ENCODE peak calls at places on chromosomes 2 and 18, in nine cellular contexts. T, B, Z, S, V, J, P, C and I are unnamed samples.

GRCh38 chr18:67813380-67814028 is 297.0 kb upstream of the DSEL start:
- DNase-seq in T (no peak), B (no peak), Z (no peak), S (no peak), V (no peak), J (no peak), P (no peak), C (no peak), I (peak)

GRCh38 chr2:2663401-2664036 is 332.4 kb upstream of the MYT1L start:
- DNase-seq in T (no peak), B (no peak), Z (no peak), S (no peak), V (peak), J (no peak), P (no peak), C (no peak), I (no peak)

GRCh38 chr18:40096675-40097074 is 1858.4 kb upstream of the PIK3C3 start:
- DNase-seq in T (no peak), B (peak), Z (no peak), S (no peak), V (no peak), J (no peak), P (no peak), C (no peak), I (peak)

GRCh38 chr2:135530313-135531230 is at the start of gene ZRANB3:
- DNase-seq in T (peak), B (peak), Z (peak), S (peak), V (peak), J (peak), P (peak), C (peak), I (peak)

GRCh38 chr2:233791883-233792329 is 13.8 kb downstream of the MROH2A start:
- DNase-seq in T (no peak), B (no peak), Z (no peak), S (no peak), V (no peak), J (no peak), P (no peak), C (no peak), I (no peak)

GRCh38 chr18:24408496-24408895 is 10.9 kb upstream of the OSBPL1A start:
- DNase-seq in T (no peak), B (no peak), Z (no peak), S (no peak), V (no peak), J (no peak), P (no peak), C (no peak), I (no peak)

GRCh38 chr2:37026050-37026449 is 58.1 kb downstream of the HEATR5B start:
- DNase-seq in T (no peak), B (peak), Z (no peak), S (no peak), V (peak), J (no peak), P (no peak), C (no peak), I (peak)

GRCh38 chr2:160352492-160352891 is 141.1 kb downstream of the RBMS1 start:
- DNase-seq in T (no peak), B (peak), Z (no peak), S (no peak), V (peak), J (no peak), P (no peak), C (peak), I (peak)

GRCh38 chr18:39198376-39198775 is 1632.8 kb upstream of the CELF4 start:
- DNase-seq in T (no peak), B (peak), Z (no peak), S (no peak), V (no peak), J (no peak), P (no peak), C (peak), I (no peak)

GRCh38 chr18:46622999-46623398 is 34.0 kb downstream of the LOXHD1 start:
- DNase-seq in T (no peak), B (peak), Z (no peak), S (no peak), V (peak), J (no peak), P (no peak), C (peak), I (peak)

GRCh38 chr2:27800856-27801255 is 29.3 kb downstream of the MRPL33 start:
- DNase-seq in T (no peak), B (no peak), Z (no peak), S (no peak), V (no peak), J (no peak), P (no peak), C (no peak), I (no peak)

GRCh38 chr2:239154971-239155805 is 245.6 kb downstream of the HDAC4 start:
- DNase-seq in T (peak), B (no peak), Z (peak), S (no peak), V (no peak), J (peak), P (peak), C (no peak), I (no peak)

GRCh38 chr2:120669121-120669952 is 66.3 kb upstream of the GLI2 start:
- DNase-seq in T (peak), B (peak), Z (no peak), S (no peak), V (peak), J (peak), P (peak), C (no peak), I (peak)

GRCh38 chr2:74457549-74458131 is 598 bp upstream of the WBP1 start:
- DNase-seq in T (no peak), B (peak), Z (peak), S (no peak), V (peak), J (peak), P (peak), C (peak), I (no peak)

GRCh38 chr18:57806201-57806890 is 3.2 kb upstream of the ATP8B1 start:
- DNase-seq in T (no peak), B (no peak), Z (no peak), S (no peak), V (no peak), J (no peak), P (no peak), C (no peak), I (no peak)

GRCh38 chr2:178491612-178492011 is 11.4 kb downstream of the PLEKHA3 start:
- DNase-seq in T (no peak), B (peak), Z (no peak), S (no peak), V (no peak), J (no peak), P (no peak), C (no peak), I (no peak)

GRCh38 chr2:133434962-133435668 is 133.1 kb downstream of the NCKAP5 start:
- DNase-seq in T (no peak), B (no peak), Z (no peak), S (peak), V (peak), J (no peak), P (peak), C (peak), I (peak)

GRCh38 chr18:66571845-66572244 is 32.0 kb downstream of the CDH19 start:
- DNase-seq in T (no peak), B (no peak), Z (no peak), S (no peak), V (no peak), J (no peak), P (no peak), C (no peak), I (no peak)

GRCh38 chr2:170155022-170155722 is 22.8 kb upstream of the MYO3B start:
- DNase-seq in T (no peak), B (peak), Z (no peak), S (no peak), V (peak), J (no peak), P (no peak), C (no peak), I (peak)

GRCh38 chr2:105712981-105713596 is 31.6 kb upstream of the NCK2 start:
- DNase-seq in T (no peak), B (peak), Z (no peak), S (no peak), V (no peak), J (no peak), P (no peak), C (peak), I (peak)

GRCh38 chr18:44938396-44939036 is 257.8 kb downstream of the SETBP1 start:
- DNase-seq in T (no peak), B (no peak), Z (no peak), S (no peak), V (no peak), J (no peak), P (peak), C (no peak), I (no peak)

GRCh38 chr2:213246665-213247281 is 37.5 kb upstream of the SPAG16 start:
- DNase-seq in T (no peak), B (peak), Z (no peak), S (no peak), V (peak), J (peak), P (peak), C (peak), I (peak)

GRCh38 chr2:71923887-71924533 is 223.7 kb downstream of the CYP26B1 start:
- DNase-seq in T (peak), B (peak), Z (peak), S (no peak), V (peak), J (peak), P (peak), C (peak), I (peak)

GRCh38 chr18:72869786-72870185 is 2.0 kb upstream of the NETO1 start:
- DNase-seq in T (no peak), B (peak), Z (no peak), S (no peak), V (no peak), J (no peak), P (no peak), C (no peak), I (no peak)

GRCh38 chr2:24009680-24010476 is at the start of gene MFSD2B:
- DNase-seq in T (no peak), B (peak), Z (no peak), S (no peak), V (no peak), J (no peak), P (no peak), C (no peak), I (no peak)

GRCh38 chr2:88828397-88829137 is 137.1 kb downstream of the RPIA start:
- DNase-seq in T (no peak), B (no peak), Z (no peak), S (no peak), V (no peak), J (no peak), P (no peak), C (peak), I (peak)

GRCh38 chr2:45130758-45131157 is 121.5 kb upstream of the SIX2 start:
- DNase-seq in T (no peak), B (no peak), Z (no peak), S (no peak), V (no peak), J (no peak), P (no peak), C (no peak), I (peak)

GRCh38 chr2:45127321-45127720 is 118.1 kb upstream of the SIX2 start:
- DNase-seq in T (no peak), B (no peak), Z (no peak), S (no peak), V (no peak), J (no peak), P (no peak), C (no peak), I (no peak)

GRCh38 chr2:45127891-45128290 is 118.6 kb upstream of the SIX2 start:
- DNase-seq in T (no peak), B (no peak), Z (no peak), S (no peak), V (no peak), J (no peak), P (no peak), C (no peak), I (no peak)

GRCh38 chr2:45131587-45131986 is 122.3 kb upstream of the SIX2 start:
- DNase-seq in T (no peak), B (no peak), Z (no peak), S (no peak), V (no peak), J (no peak), P (no peak), C (no peak), I (peak)

DNA sequence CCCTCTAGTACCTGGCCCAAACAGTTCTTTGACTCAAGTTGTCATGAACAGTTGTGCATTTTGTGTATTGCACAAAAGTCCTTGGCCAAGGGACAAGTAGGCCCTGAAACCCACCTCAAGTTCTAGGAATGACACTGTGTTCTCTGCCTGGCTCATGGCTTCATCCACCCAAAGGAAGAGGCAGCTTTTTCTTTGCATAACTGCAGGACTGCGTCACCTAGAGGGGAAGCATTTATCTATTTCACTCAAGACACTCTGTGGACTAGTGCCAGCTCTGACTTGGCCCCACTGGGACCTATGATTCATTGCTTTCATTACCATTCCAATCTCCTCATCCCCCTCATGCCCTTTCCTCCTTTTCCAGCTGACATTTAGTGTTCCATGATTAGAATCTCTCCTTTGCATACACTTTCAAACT is 119.3 kb upstream of the SIX2 start:
- DNase-seq in T (no peak), B (peak), Z (no peak), S (peak), V (peak), J (no peak), P (peak), C (peak), I (peak)
- H3K4me3 ChIP-seq in T (no peak), B (no peak), Z (no peak), S (no peak), V (no peak), J (no peak), P (no peak), C (no peak), I (no peak)

DNA sequence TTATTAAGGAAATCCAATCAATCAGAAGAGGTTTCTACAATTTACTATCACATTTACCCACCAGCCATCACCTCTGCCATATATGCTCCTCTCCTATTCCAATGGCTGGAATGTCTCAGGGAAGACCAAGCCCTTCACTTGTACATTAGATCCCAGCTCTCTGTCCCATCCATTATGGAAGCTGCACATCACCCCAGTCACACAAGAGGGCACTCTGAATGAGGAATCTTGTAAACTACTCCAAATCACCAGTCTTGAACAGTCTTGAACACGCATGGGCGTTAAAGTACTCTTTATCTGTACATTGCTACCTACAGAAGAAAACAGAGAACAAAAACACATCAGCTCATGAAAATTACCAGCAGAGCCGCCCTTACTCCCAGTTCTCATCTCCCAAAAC is 38.7 kb downstream of the ZC3H8 start:
- DNase-seq in T (no peak), B (peak), Z (no peak), S (no peak), V (peak), J (no peak), P (no peak), C (no peak), I (peak)
- TF ChIP-seq CTCF in T (no peak), B (peak), Z (no peak), S (peak), V (peak), J (peak), P (no peak), C (peak), I (peak)

GRCh38 chr18:3960142-3960541 is 495.0 kb downstream of the DLGAP1 start:
- DNase-seq in T (no peak), B (no peak), Z (no peak), S (no peak), V (no peak), J (no peak), P (no peak), C (no peak), I (no peak)
- H3K4me3 ChIP-seq in T (no peak), B (no peak), Z (no peak), S (no peak), V (no peak), J (no peak), P (no peak), C (no peak), I (no peak)

DNA sequence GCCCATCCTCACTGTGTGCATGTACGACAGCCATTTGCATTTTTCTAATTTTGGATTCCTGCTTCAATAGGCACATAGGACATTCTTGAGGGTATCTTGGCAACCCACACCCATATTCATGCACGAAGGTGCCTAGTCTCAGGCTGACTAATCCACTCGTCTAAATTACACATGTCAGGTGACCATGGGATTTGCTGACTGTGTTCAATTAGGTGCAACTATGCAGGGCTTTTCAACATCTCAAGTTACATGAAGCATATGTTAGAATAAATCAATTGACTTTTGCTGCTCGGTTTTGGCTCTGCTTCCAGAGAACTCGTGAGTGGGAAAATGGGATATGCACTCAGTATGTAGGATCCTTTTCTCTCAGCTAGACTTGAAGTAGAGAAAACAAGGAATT is 249.7 kb downstream of the SP3 start:
- DNase-seq in T (no peak), B (peak), Z (no peak), S (no peak), V (no peak), J (no peak), P (no peak), C (peak), I (no peak)
- TF ChIP-seq CTCF in T (no peak), B (no peak), Z (no peak), S (no peak), V (no peak), J (no peak), P (no peak), C (no peak), I (no peak)

GRCh38 chr2:54866868-54867267 is 143.4 kb downstream of the EML6 start:
- DNase-seq in T (no peak), B (no peak), Z (no peak), S (no peak), V (no peak), J (no peak), P (no peak), C (no peak), I (no peak)
- H3K4me3 ChIP-seq in T (no peak), B (no peak), Z (no peak), S (no peak), V (no peak), J (no peak), P (no peak), C (no peak), I (no peak)